ENCODE peak calls at places on chromosome X, in seven cellular contexts. L, O, U, T, V, E and A are unnamed samples.
A peak's percentile ranks its signal among the peaks of the same experiment; 100 is the strongest.

GRCh38 chrX:129655547-129656248 is 942 bp upstream of the APLN start:
- DNase-seq in L (peak; percentile 17), V (no peak), O (no peak), E (no peak), U (no peak), T (peak; percentile 33), A (no peak)

GRCh38 chrX:148865237-148865636 is 364.8 kb downstream of the AFF2 start:
- DNase-seq in U (no peak), E (no peak), V (no peak), L (no peak), T (no peak), O (no peak), A (no peak)

GRCh38 chrX:134144231-134144630 is 92.8 kb upstream of the CCDC160 start:
- DNase-seq in T (peak; percentile 16), L (no peak), E (no peak), V (no peak), O (no peak), U (no peak), A (peak; percentile 53)

GRCh38 chrX:137575596-137576255 is 9.8 kb downstream of the ZIC3 start:
- DNase-seq in E (no peak), U (no peak), V (no peak), T (no peak), L (no peak), O (no peak), A (no peak)

GRCh38 chrX:115260330-115260729 is 26.4 kb upstream of the LRCH2 start:
- DNase-seq in V (no peak), U (no peak), E (no peak), O (no peak), L (no peak), T (no peak), A (no peak)

GRCh38 chrX:13699183-13699826 is 10.4 kb downstream of the RAB9A start:
- DNase-seq in L (no peak), V (no peak), O (no peak), U (no peak), E (no peak), T (no peak), A (no peak)

GRCh38 chrX:71107762-71108360 is 1.3 kb upstream of the CXorf65 start:
- DNase-seq in L (no peak), T (peak; percentile 61), U (no peak), V (no peak), E (no peak), O (no peak), A (peak; percentile 66)

GRCh38 chrX:70253377-70254062 is 6.5 kb downstream of the P2RY4 start:
- DNase-seq in V (no peak), O (no peak), L (no peak), E (no peak), T (no peak), U (no peak), A (no peak)

GRCh38 chrX:66000628-66001275 is 39.1 kb downstream of the VSIG4 start:
- DNase-seq in U (no peak), T (no peak), E (no peak), L (no peak), O (no peak), V (no peak), A (no peak)

DNA sequence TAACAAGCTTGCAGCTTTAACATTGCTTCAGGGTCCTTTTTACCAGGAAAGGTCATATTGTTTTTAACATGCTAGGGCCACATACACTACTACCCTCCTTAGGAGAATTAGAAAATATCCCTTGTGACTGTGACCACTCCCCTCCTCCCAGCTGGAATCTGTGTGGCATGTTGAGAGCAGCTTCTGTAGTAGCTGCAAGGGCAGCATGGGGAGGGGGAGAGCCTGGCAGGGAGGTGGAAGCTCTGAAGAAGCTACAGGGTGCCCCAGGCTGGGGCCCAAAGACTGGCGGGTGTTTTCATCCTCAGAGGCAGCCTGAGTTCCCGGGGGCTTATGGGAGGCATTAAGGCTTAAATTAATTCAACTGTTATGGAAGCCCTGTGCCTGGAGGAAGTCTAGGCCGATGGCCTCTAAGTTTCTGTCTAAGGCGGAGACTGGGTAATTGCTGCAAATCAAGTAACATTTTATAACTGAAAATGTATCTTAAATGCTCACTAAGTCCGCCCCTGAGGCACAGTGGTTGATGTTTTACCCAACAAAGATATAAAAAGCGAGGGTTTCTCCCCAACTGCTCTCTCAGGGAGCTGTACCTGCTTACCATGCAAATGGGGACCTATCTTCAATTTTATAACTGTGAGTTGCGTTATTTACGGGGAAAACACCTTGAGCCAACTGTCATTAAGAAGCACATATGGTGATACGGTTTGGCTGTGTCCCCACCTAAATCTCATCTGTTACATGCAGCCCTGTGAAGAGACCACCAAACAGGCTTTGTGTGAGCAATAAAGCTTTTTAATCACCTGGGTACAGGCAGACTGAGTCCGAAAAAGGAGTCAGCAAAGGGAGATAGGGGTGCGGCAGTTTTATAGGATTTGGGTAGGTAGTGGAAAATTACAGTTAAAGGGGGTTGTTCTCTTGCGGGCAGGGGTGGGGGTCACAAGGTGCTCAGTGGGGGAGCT is 37.4 kb upstream of the STS start:
- DNase-seq in E (no peak), L (no peak), T (no peak), U (no peak), O (no peak), V (no peak), A (peak; percentile 59)
- H3K4me3 ChIP-seq in E (no peak overlapping the region), L (no peak overlapping the region), T (no peak overlapping the region), U (no peak overlapping the region), O (no peak overlapping the region), V (no peak overlapping the region), A (peak overlapping the region; percentile 32)

DNA sequence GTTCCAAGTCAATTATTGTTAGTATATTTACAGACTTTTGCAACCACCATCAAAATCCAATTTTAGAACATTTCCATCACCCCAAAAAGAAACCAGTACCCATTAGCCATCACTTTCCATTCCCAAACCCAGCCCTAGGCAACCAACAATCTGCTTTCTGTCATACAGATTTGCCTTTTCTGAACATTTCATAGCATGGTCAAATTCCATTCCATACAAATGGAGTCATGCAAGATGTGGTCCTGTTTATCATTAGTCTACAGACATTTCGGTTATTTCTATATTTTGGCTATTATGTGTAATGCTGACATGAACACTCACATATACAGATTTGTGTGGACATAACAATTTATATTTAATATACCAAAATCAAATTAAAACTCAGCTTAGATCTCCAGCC is 508.7 kb downstream of the ZNF674 start:
- DNase-seq in U (no peak), L (no peak), T (no peak), O (no peak), V (no peak), E (no peak), A (no peak)
- H3K27ac ChIP-seq in U (no peak overlapping the region), L (no peak overlapping the region), T (no peak overlapping the region), O (no peak overlapping the region), V (no peak overlapping the region), E (no peak overlapping the region), A (no peak overlapping the region)

GRCh38 chrX:2583194-2584162 is 82.7 kb upstream of the DHRSX start:
- DNase-seq in U (no peak), E (no peak), O (no peak), T (no peak), V (no peak), L (no peak), A (no peak)

GRCh38 chrX:2584659-2585470 is 84.1 kb upstream of the DHRSX start:
- DNase-seq in L (no peak), U (no peak), E (no peak), V (no peak), O (no peak), T (no peak), A (no peak)

GRCh38 chrX:2587146-2587545 is 86.4 kb upstream of the DHRSX start:
- DNase-seq in O (no peak), V (no peak), T (no peak), U (no peak), L (no peak), E (no peak), A (no peak)

GRCh38 chrX:2581296-2581695 is 80.5 kb upstream of the DHRSX start:
- DNase-seq in U (no peak), L (no peak), O (no peak), T (no peak), E (no peak), V (no peak), A (no peak)

DNA sequence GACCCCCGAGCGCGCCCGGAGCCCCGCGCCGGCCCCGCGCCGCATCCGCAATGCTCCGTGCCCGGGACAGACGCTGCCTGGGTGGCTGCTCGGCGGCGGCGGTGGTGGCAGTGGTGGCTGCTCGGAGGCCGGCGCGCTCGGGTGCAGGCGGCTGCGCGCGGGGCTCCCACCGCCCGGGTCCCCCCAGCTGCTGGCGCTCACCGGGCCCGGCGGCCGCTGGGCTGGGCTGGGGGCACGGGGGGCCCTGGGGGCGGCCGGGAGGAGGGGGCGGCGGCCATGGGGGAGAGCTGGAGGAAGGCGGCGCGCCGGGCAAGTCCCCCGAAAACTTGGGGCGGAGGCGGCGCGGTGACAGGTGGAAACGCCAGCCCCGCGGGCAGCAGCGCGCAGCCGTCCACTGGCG is 83.4 kb upstream of the DHRSX start:
- DNase-seq in U (no peak), E (no peak), O (no peak), L (no peak), T (no peak), V (no peak), A (no peak)
- H3K4me3 ChIP-seq in U (no peak overlapping the region), E (no peak overlapping the region), O (peak overlapping the region; percentile 47), L (no peak overlapping the region), T (no peak overlapping the region), V (no peak overlapping the region), A (no peak overlapping the region)

GRCh38 chrX:73964607-73965006 is 339.4 kb upstream of the ZCCHC13 start:
- DNase-seq in U (no peak), L (no peak), E (no peak), T (no peak), O (no peak), V (no peak), A (peak; percentile 59)
- H3K27ac ChIP-seq in U (no peak overlapping the region), L (no peak overlapping the region), E (no peak overlapping the region), T (no peak overlapping the region), O (no peak overlapping the region), V (no peak overlapping the region), A (peak overlapping the region; percentile 35)

GRCh38 chrX:150768132-150768485 is 74.9 kb downstream of the MTMR1 start:
- DNase-seq in V (no peak), O (no peak), L (no peak), U (no peak), E (no peak), T (no peak), A (no peak)
- H3K4me3 ChIP-seq in V (no peak overlapping the region), O (no peak overlapping the region), L (no peak overlapping the region), U (no peak overlapping the region), E (no peak overlapping the region), T (no peak overlapping the region), A (no peak overlapping the region)

GRCh38 chrX:47936224-47936939 is 67.4 kb downstream of the ZNF182 start:
- DNase-seq in E (no peak), U (no peak), O (no peak), T (no peak), V (no peak), L (no peak), A (no peak)
- H3K27ac ChIP-seq in E (no peak overlapping the region), U (no peak overlapping the region), O (no peak overlapping the region), T (no peak overlapping the region), V (no peak overlapping the region), L (no peak overlapping the region), A (no peak overlapping the region)

GRCh38 chrX:74422576-74423288 is 1.4 kb downstream of the SLC16A2 start:
- DNase-seq in O (no peak), V (peak; percentile 64), E (peak; percentile 54), U (peak; percentile 33), L (no peak), T (no peak), A (peak; percentile 82)
- H3K4me3 ChIP-seq in O (peak overlapping the region; percentile 72), V (peak overlapping the region; percentile 52), E (peak overlapping the region; percentile 36), U (no peak overlapping the region), L (peak overlapping the region; percentile 69), T (no peak overlapping the region), A (peak overlapping the region; percentile 84)